ENCODE peak calls at places on chromosomes 5 and 9, in five cellular contexts. F, K, S, H and Y are unnamed samples.

GRCh38 chr5:24492231-24492630 is 152.5 kb downstream of the CDH10 start:
- DNase-seq in F (no peak), K (no peak), S (no peak), H (no peak), Y (no peak)

GRCh38 chr5:148523139-148523538 is 131.2 kb downstream of the HTR4 start:
- DNase-seq in F (no peak), K (no peak), S (no peak), H (no peak), Y (no peak)

GRCh38 chr9:89996717-89997116 is 391.9 kb downstream of the GADD45G start:
- DNase-seq in F (no peak), K (peak; percentile 22), S (no peak), H (no peak), Y (no peak)

GRCh38 chr5:150530992-150531588 is 23.2 kb downstream of the NDST1 start:
- DNase-seq in F (no peak), K (no peak), S (no peak), H (no peak), Y (no peak)

GRCh38 chr9:133532937-133533668 is 1.4 kb upstream of the ADAMTSL2 start:
- DNase-seq in F (peak; percentile 72), K (peak; percentile 42), S (peak; percentile 67), H (peak; percentile 83), Y (no peak)

GRCh38 chr5:176736271-176736965 is 73.9 kb upstream of the UNC5A start:
- DNase-seq in F (no peak), K (no peak), S (peak; percentile 6), H (no peak), Y (no peak)

GRCh38 chr9:130298663-130299279 is 33.2 kb downstream of the HMCN2 start:
- DNase-seq in F (no peak), K (no peak), S (no peak), H (peak; percentile 79), Y (no peak)

GRCh38 chr5:6712136-6712581 is 1.1 kb upstream of the TENT4A start:
- DNase-seq in F (peak; percentile 60), K (peak; percentile 51), S (peak; percentile 60), H (peak; percentile 48), Y (no peak)

GRCh38 chr5:139960723-139961383 is 82.2 kb downstream of the NRG2 start:
- DNase-seq in F (no peak), K (no peak), S (no peak), H (no peak), Y (no peak)

GRCh38 chr9:134627417-134628353 is 13.9 kb upstream of the COL5A1 start:
- DNase-seq in F (peak; percentile 9), K (no peak), S (no peak), H (no peak), Y (no peak)

GRCh38 chr9:126702501-126703329 is 89.0 kb downstream of the LMX1B start:
- DNase-seq in F (no peak), K (no peak), S (peak; percentile 51), H (peak; percentile 82), Y (no peak)
- TF ChIP-seq CTCF in F (no peak), K (peak; percentile 52), S (peak; percentile 17), H (peak; percentile 74), Y (peak; percentile 75)

GRCh38 chr9:127714020-127714835 is 1.2 kb downstream of the PTRH1 start:
- DNase-seq in F (no peak), K (no peak), S (no peak), H (no peak), Y (no peak)
- H3K4me3 ChIP-seq in F (peak overlapping the region; percentile 77), K (peak overlapping the region; percentile 40), S (peak overlapping the region; percentile 71), H (peak overlapping the region; percentile 16), Y (peak overlapping the region; percentile 87)

GRCh38 chr9:37157978-37158377 is 37.6 kb downstream of the ZCCHC7 start:
- DNase-seq in F (no peak), K (no peak), S (no peak), H (no peak), Y (no peak)

GRCh38 chr9:37167456-37167855 is 47.1 kb downstream of the ZCCHC7 start:
- DNase-seq in F (no peak), K (peak; percentile 9), S (no peak), H (no peak), Y (no peak)

GRCh38 chr9:37165644-37166043 is 45.3 kb downstream of the ZCCHC7 start:
- DNase-seq in F (no peak), K (no peak), S (no peak), H (no peak), Y (no peak)

GRCh38 chr9:37163299-37163698 is 42.9 kb downstream of the ZCCHC7 start:
- DNase-seq in F (no peak), K (no peak), S (no peak), H (no peak), Y (no peak)
- H3K36me3 ChIP-seq in F (no peaks in the 10 kb centered on the region), K (peaks cover 4% of the 10 kb centered on the region), S (no peaks in the 10 kb centered on the region), H (peaks cover 63% of the 10 kb centered on the region), Y (no peaks in the 10 kb centered on the region)

DNA sequence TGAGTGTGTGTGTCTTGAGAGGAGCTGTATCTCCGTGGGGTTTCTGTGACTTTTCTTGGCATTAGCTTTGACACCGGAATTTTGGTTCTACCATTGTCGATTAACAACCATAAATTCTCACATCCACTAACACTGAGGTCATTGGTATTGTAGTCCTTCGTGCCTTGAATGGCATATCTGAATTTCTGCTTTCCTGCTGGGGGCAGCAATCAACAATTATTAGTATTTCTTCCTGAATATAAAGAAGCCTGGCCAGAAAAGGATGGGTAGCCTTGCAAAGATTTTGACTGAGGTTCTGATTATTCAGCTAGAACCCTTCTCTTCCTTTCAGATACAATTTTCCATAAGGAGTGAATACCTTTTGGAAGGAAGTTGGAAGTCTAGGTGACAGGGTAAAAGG is 33.5 kb upstream of the SHOC1 start:
- DNase-seq in F (no peak), K (peak; percentile 20), S (no peak), H (no peak), Y (no peak)
- TF ChIP-seq CTCF in F (no peak), K (peak; percentile 12), S (no peak), H (peak; percentile 46), Y (peak; percentile 5)

GRCh38 chr5:101678494-101679193 is 617.4 kb downstream of the SLCO4C1 start:
- DNase-seq in F (peak; percentile 34), K (peak; percentile 73), S (peak; percentile 89), H (peak; percentile 52), Y (no peak)
- H3K4me3 ChIP-seq in F (no peak overlapping the region), K (peak overlapping the region; percentile 30), S (no peak overlapping the region), H (no peak overlapping the region), Y (no peak overlapping the region)

GRCh38 chr5:132466453-132467291 is 23.9 kb downstream of the IRF1 start:
- DNase-seq in F (no peak), K (peak; percentile 66), S (no peak), H (no peak), Y (no peak)
- H3K36me3 ChIP-seq in F (no peaks in the 10 kb centered on the region), K (no peaks in the 10 kb centered on the region), S (no peaks in the 10 kb centered on the region), H (no peaks in the 10 kb centered on the region), Y (no peaks in the 10 kb centered on the region)

GRCh38 chr9:35599763-35600604 is 5.1 kb upstream of the TESK1 start:
- DNase-seq in F (no peak), K (no peak), S (no peak), H (no peak), Y (no peak)
- TF ChIP-seq CTCF in F (no peak), K (no peak), S (no peak), H (peak; percentile 11), Y (peak; percentile 19)

DNA sequence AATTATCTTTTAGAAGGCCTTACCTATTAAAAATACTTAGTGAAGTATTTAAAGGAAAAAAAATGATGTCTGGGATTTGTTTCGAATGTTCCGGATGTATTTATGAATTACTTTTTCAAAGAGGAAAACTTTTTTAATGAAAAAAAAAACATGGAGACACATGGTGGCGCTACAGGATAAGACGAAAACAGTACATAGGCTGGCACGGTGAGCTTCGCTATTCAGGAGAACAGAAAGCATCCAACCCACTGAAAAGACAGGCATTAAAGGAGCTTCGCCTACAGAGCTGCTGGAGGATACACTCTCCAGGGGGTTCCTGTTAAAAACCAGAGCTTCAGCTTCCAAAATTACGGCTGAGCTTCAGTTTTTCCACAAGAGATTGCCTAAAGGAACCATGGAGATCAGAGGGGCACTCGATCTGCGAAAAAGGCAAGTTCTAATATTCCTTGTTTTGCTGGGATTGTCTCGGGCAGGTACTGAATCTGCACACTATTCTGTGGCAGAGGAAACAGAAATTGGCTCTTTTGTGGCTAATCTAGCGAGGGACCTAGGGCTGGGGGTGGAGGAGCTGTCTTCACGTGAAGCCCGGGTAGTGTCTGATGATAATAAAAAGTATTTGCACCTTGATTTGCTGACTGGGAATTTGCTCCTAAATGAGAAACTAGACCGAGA is at the start of gene PCDHB14:
- DNase-seq in F (no peak), K (peak; percentile 21), S (no peak), H (no peak), Y (no peak)
- H3K4me3 ChIP-seq in F (peak within 1 kb of the TSS; percentile 22), K (peak within 1 kb of the TSS; percentile 16), S (no peak within 1 kb of the TSS), H (no peak within 1 kb of the TSS), Y (peak within 1 kb of the TSS; percentile 27)

DNA sequence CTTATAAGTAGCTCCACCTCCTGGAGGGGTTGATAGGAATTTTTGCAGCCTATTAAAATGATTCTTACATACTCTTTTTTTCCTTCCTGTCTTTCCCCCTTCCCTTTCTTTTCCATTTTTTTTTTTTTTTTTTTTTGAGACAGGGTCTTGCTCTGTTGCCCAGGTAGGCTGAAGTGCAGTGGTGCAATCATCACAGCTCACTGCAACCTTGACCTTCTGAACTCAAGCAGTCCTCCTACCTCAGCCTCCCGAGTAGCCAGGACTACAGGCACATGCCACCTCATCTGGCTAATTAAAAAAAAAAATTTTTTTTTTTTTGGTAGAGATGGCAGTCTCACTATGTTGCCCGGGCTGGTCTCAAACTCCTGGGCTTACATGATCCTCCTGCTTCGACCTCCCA is 4.3 kb upstream of the TBC1D2 start:
- DNase-seq in F (no peak), K (no peak), S (no peak), H (no peak), Y (no peak)
- H3K36me3 ChIP-seq in F (no peaks in the 10 kb centered on the region), K (no peaks in the 10 kb centered on the region), S (no peaks in the 10 kb centered on the region), H (no peaks in the 10 kb centered on the region), Y (no peaks in the 10 kb centered on the region)